ENCODE peak calls at places on chromosomes 12 and 14, in five cellular contexts. S, I, Y, P and K are unnamed samples.

GRCh38 chr14:88914956-88915355 is 90.5 kb downstream of the TTC8 start:
- DNase-seq in P (no peak), S (no peak), I (no peak), Y (no peak), K (no peak)

GRCh38 chr12:64574837-64575236 is 35.5 kb upstream of the RASSF3 start:
- DNase-seq in S (no peak), I (no peak), Y (no peak), P (no peak), K (no peak)

GRCh38 chr14:92382677-92383076 is 59.7 kb downstream of the SLC24A4 start:
- DNase-seq in S (no peak), I (no peak), P (no peak), Y (peak), K (peak)

GRCh38 chr14:52494444-52494843 is 57.9 kb downstream of the TXNDC16 start:
- DNase-seq in Y (peak), P (no peak), I (no peak), S (no peak), K (no peak)

GRCh38 chr12:30046376-30046775 is 262.6 kb upstream of the TMTC1 start:
- DNase-seq in I (no peak), Y (no peak), P (no peak), S (no peak), K (no peak)

GRCh38 chr12:124938066-124938465 is 23.6 kb upstream of the UBC start:
- DNase-seq in P (no peak), Y (peak), S (no peak), I (no peak), K (no peak)

GRCh38 chr14:66396165-66396564 is 90.0 kb upstream of the CCDC196 start:
- DNase-seq in S (no peak), P (no peak), Y (no peak), I (no peak), K (no peak)

GRCh38 chr14:53952533-53952932 is 4.1 kb downstream of the BMP4 start:
- DNase-seq in I (no peak), S (no peak), P (no peak), Y (no peak), K (no peak)

GRCh38 chr14:99261916-99262787 is 9.8 kb downstream of the BCL11B start:
- DNase-seq in Y (no peak), S (no peak), I (no peak), P (no peak), K (no peak)

GRCh38 chr14:68248481-68249255 is 429.1 kb downstream of the RAD51B start:
- DNase-seq in Y (peak), P (no peak), I (no peak), S (peak), K (peak)

GRCh38 chr14:100576091-100577085 is 10.8 kb downstream of the BEGAIN start:
- DNase-seq in P (no peak), S (no peak), Y (no peak), I (no peak), K (no peak)

GRCh38 chr14:73771848-73772705 is 57.9 kb upstream of the PNMA1 start:
- DNase-seq in Y (peak), S (no peak), P (no peak), I (peak), K (no peak)

GRCh38 chr12:1575799-1576401 is 18.5 kb downstream of the FBXL14 start:
- DNase-seq in S (no peak), Y (no peak), P (no peak), I (no peak), K (no peak)